ENCODE peak calls at places on chromosomes 4 and X, in six cellular contexts. E is KG1; I is CD8-positive, alpha-beta T cell; G is NCI-H1105 treated with DMSO at 0.1 percent for 48 hours; B is activated CD4-positive, alpha-beta T cell treated with anti-CD3 and anti-CD28 coated beads, Interleukin-2, amount 10 ng/mL, durations not matched to agents 7 days and 5 days; O is progenitor cell of endocrine pancreas. S is an unnamed sample.

GRCh38 chr4:125042031-125042430 is 272.7 kb upstream of the FAT4 start:
- DNase-seq in E (no peak), I (no peak), G (no peak), B (no peak), O (no peak), S (no peak)

GRCh38 chrX:140229187-140229586 is 263.9 kb upstream of the CXorf66 start:
- DNase-seq in E (no peak), I (no peak), G (no peak), B (no peak), O (no peak), S (no peak)

GRCh38 chr4:164337219-164337944 is 416.5 kb upstream of the SMIM31 start:
- DNase-seq in E (no peak), I (no peak), G (no peak), B (no peak), O (no peak), S (no peak)

GRCh38 chrX:38117485-38117884 is 103.2 kb downstream of the SRPX start:
- DNase-seq in E (no peak), I (no peak), G (no peak), B (no peak), O (no peak), S (peak; percentile 60)

GRCh38 chrX:65697915-65698796 is 30.7 kb downstream of the MSN start:
- DNase-seq in E (peak; percentile 70), I (peak; percentile 84), G (no peak), B (peak; percentile 79), O (no peak), S (no peak)

GRCh38 chr4:7933631-7934510 is 5.8 kb downstream of the AFAP1 start:
- DNase-seq in E (no peak), I (no peak), G (no peak), B (no peak), O (no peak), S (no peak)

GRCh38 chr4:61500883-61501282 is 300.8 kb downstream of the ADGRL3 start:
- DNase-seq in E (no peak), I (no peak), G (no peak), B (no peak), O (no peak), S (no peak)

GRCh38 chrX:3326721-3327120 is 19.7 kb downstream of the MXRA5 start:
- DNase-seq in E (no peak), I (no peak), G (no peak), B (no peak), O (no peak), S (no peak)

GRCh38 chrX:79161655-79162054 is 17.2 kb downstream of the GPR174 start:
- DNase-seq in E (peak; percentile 63), I (peak; percentile 69), G (no peak), B (peak; percentile 66), O (no peak), S (no peak)

GRCh38 chrX:46595084-46595483 is 21.5 kb downstream of the CHST7 start:
- DNase-seq in E (no peak), I (no peak), G (no peak), B (no peak), O (no peak), S (no peak)

GRCh38 chr4:149702414-149703108 is 113.1 kb downstream of the IQCM start:
- DNase-seq in E (no peak), I (no peak), G (no peak), B (no peak), O (no peak), S (no peak)

GRCh38 chr4:120139392-120139791 is 72.7 kb upstream of the MAD2L1 start:
- DNase-seq in E (no peak), I (no peak), G (no peak), B (no peak), O (no peak), S (no peak)